ENCODE peak calls at places on chromosomes 4 and X, in eight cellular contexts. D is tibial artery; J is endodermal cell; R is CD8-positive, alpha-beta T cell; E is Panc1; H is endothelial cell; O is AG04449; S is HCT116. L is an unnamed sample.

GRCh38 chr4:1196421-1197183 is 24.2 kb upstream of the SPON2 start:
- DNase-seq in O (no peak), H (no peak), R (no peak), S (no peak), E (no peak), J (peak), D (no peak), L (no peak)

GRCh38 chr4:20288047-20288650 is 36.4 kb downstream of the SLIT2 start:
- DNase-seq in S (no peak), J (no peak), E (no peak), O (no peak), D (no peak), R (no peak), H (no peak), L (no peak)

GRCh38 chr4:188025476-188025875 is 29.9 kb downstream of the ZFP42 start:
- DNase-seq in D (no peak), S (no peak), O (no peak), E (no peak), H (no peak), J (no peak), R (no peak), L (no peak)

GRCh38 chr4:75895744-75896314 is 6.4 kb downstream of the PPEF2 start:
- DNase-seq in D (no peak), R (no peak), S (peak), J (peak), O (no peak), E (peak), H (no peak), L (peak)

GRCh38 chr4:6275898-6276563 is 6.4 kb downstream of the WFS1 start:
- DNase-seq in O (no peak), J (no peak), H (no peak), E (no peak), R (no peak), D (peak), S (no peak), L (no peak)

GRCh38 chr4:138609943-138610350 is 367.8 kb upstream of the SLC7A11 start:
- DNase-seq in S (no peak), J (no peak), H (no peak), E (no peak), O (peak), D (no peak), R (no peak), L (peak)

GRCh38 chrX:108199691-108200090 is 108.1 kb downstream of the ATG4A start:
- DNase-seq in J (peak), E (no peak), O (no peak), H (peak), R (no peak), D (no peak), S (peak), L (peak)

GRCh38 chr4:89834486-89835209 is 2.3 kb downstream of the SNCA start:
- DNase-seq in S (no peak), E (no peak), O (no peak), R (no peak), J (no peak), H (no peak), D (no peak), L (no peak)

GRCh38 chrX:153226344-153227190 is 47.5 kb downstream of the MAGEA1 start:
- DNase-seq in D (peak), R (no peak), S (peak), J (peak), O (no peak), E (peak), H (peak), L (peak)

GRCh38 chrX:109830704-109831206 is 97.7 kb upstream of the ACSL4 start:
- DNase-seq in H (no peak), D (no peak), E (no peak), S (no peak), J (no peak), O (no peak), R (no peak), L (no peak)

GRCh38 chrX:23938690-23939089 is 30.9 kb downstream of the CXorf58 start:
- DNase-seq in H (no peak), S (no peak), D (no peak), R (no peak), E (no peak), O (no peak), J (no peak), L (no peak)

GRCh38 chr4:157072002-157072401 is 3.9 kb upstream of the GLRB start:
- DNase-seq in E (no peak), J (no peak), H (no peak), D (no peak), S (no peak), O (no peak), R (no peak), L (peak)

GRCh38 chrX:70664726-70665125 is 220.1 kb downstream of the DLG3 start:
- DNase-seq in H (peak), E (no peak), S (peak), O (peak), J (no peak), D (no peak), R (no peak), L (peak)

GRCh38 chrX:48083212-48083611 is 11.8 kb upstream of the ZNF630 start:
- DNase-seq in D (peak), H (peak), R (peak), J (peak), S (peak), E (no peak), O (no peak), L (peak)

GRCh38 chr4:77777135-77777777 is 41.9 kb downstream of the CNOT6L start:
- DNase-seq in D (no peak), S (no peak), O (no peak), R (no peak), E (no peak), J (no peak), H (no peak), L (peak)

GRCh38 chrX:144681501-144681900 is 565.8 kb upstream of the SPANXN1 start:
- DNase-seq in O (no peak), J (no peak), E (no peak), R (no peak), D (no peak), S (no peak), H (no peak), L (no peak)

GRCh38 chr4:155005395-155006087 is 202.9 kb upstream of the NPY2R start:
- DNase-seq in S (peak), H (no peak), J (no peak), D (no peak), O (no peak), R (no peak), E (no peak), L (peak)

GRCh38 chr4:183601381-183601780 is 57.6 kb downstream of the RWDD4 start:
- DNase-seq in H (no peak), O (no peak), E (no peak), S (no peak), J (no peak), D (no peak), R (no peak), L (no peak)

GRCh38 chrX:100404851-100405250 is 5.2 kb downstream of the PCDH19 start:
- DNase-seq in O (no peak), J (no peak), E (no peak), S (no peak), R (no peak), H (no peak), D (no peak), L (no peak)

GRCh38 chr4:113146876-113147358 is 97.5 kb downstream of the ANK2 start:
- DNase-seq in H (no peak), S (no peak), O (no peak), J (no peak), D (no peak), E (no peak), R (no peak), L (no peak)

GRCh38 chr4:58551676-58552075 is 1441.5 kb upstream of the IGFBP7 start:
- DNase-seq in D (no peak), E (no peak), J (peak), H (no peak), R (no peak), O (no peak), S (no peak), L (no peak)

GRCh38 chrX:108361316-108361715 is 76.9 kb downstream of the COL4A6 start:
- DNase-seq in S (no peak), E (no peak), H (no peak), R (no peak), J (no peak), D (no peak), O (no peak), L (no peak)

GRCh38 chr4:162352580-162353107 is 188.8 kb upstream of the FSTL5 start:
- DNase-seq in E (no peak), R (no peak), H (no peak), O (no peak), S (no peak), D (no peak), J (no peak), L (peak)

GRCh38 chrX:72371405-72371804 is 65.7 kb upstream of the CITED1 start:
- DNase-seq in D (no peak), O (no peak), J (no peak), R (no peak), S (no peak), E (no peak), H (no peak), L (no peak)

GRCh38 chr4:87005369-87005689 is 70.5 kb downstream of the AFF1 start:
- DNase-seq in D (no peak), R (no peak), S (no peak), O (no peak), J (no peak), E (no peak), H (no peak), L (no peak)

GRCh38 chr4:7244766-7245320 is 52.5 kb downstream of the SORCS2 start:
- DNase-seq in O (no peak), H (no peak), D (no peak), E (no peak), J (no peak), R (no peak), S (no peak), L (no peak)

GRCh38 chr4:94171616-94172015 is 36.0 kb upstream of the SMARCAD1 start:
- DNase-seq in E (no peak), J (no peak), D (no peak), S (no peak), R (no peak), O (no peak), H (no peak), L (no peak)
- TF ChIP-seq CTCF in E (peak), J (peak), D (no peak), S (peak), R (no peak), O (no peak), H (peak), L (peak)

DNA sequence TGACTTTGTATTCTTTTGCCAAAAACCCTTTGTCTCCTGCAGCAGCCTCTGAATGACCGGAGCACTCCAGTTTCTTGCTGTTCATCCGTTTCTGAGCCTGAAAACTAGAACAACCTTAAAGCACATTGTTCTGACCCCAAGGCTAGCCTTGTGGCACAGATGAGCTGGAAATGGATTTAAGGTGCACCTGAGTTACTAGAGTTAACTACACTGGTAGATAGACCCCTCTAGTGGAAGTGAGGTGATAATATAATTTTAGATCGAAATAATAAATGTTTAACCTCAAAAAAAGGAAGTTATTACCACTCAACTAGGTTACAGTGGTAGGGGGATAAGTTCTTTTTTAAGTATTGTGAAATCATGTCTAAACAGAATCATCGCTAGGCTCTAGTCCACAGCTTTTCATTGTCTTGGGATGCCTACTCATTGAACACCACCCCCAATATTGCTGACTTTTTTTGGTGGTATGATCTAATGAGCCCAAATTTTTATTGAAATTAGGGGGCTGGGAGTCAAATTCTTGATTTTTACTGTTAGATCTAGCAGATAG is 2.7 kb downstream of the PLS3 start:
- DNase-seq in D (no peak), E (no peak), S (no peak), O (no peak), R (no peak), J (no peak), H (no peak), L (no peak)
- TF ChIP-seq CTCF in D (no peak), E (no peak), S (no peak), O (no peak), R (no peak), J (peak), H (no peak), L (no peak)

DNA sequence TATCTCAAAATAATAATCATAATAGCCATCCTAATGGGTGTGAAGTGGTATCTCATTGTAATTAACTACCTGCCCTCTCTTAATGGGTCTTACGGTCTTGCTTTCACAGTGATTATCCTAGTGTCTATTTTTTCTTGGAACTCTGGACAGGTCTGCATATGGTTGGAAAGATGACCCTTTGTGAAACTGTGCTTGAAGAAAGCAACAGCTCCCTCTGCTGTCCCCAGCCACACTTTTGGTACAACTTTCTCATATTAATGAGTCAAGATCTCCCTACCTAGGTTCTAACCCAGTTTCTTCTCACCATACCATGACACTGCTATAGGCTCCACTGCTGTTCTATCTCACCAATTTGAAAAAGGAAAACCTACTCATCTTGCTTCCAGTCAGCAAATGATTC is 2.4 kb downstream of the TFDP3 start:
- DNase-seq in J (peak), E (no peak), S (no peak), D (no peak), R (no peak), O (no peak), H (peak), L (peak)
- TF ChIP-seq CTCF in J (peak), E (peak), S (peak), D (no peak), R (no peak), O (peak), H (no peak), L (peak)

DNA sequence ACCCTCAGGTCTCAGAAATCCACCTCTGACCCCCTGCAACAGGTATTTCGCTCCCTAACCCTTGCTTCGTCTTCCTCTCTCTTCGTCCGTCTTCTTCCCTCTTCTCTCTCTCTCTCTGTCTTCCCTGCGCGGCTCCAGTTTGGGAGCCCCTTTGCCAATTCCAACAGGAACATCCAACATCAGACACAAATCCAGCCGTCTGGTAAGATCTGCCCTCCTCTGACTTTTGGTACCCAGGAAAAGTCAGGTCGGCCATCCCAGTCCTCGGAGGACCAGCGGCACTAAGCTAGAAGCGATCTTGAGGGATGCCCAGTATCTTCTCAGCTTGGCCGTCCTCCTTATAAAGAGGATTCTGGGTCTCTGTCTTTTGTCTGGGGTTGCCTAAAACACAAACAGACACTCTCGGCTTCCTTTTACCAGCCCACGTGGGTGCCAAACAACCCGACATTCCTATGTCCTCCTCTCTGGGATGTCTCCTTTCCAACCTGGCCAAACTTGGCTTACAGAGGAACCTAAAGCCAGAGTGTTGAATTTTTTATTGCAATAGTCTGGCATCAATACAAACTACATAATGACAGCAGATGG is 7.7 kb downstream of the ASMTL start:
- DNase-seq in R (peak), O (no peak), H (no peak), D (no peak), J (peak), E (no peak), S (no peak), L (no peak)
- TF ChIP-seq CTCF in R (no peak), O (no peak), H (no peak), D (no peak), J (no peak), E (no peak), S (no peak), L (no peak)

DNA sequence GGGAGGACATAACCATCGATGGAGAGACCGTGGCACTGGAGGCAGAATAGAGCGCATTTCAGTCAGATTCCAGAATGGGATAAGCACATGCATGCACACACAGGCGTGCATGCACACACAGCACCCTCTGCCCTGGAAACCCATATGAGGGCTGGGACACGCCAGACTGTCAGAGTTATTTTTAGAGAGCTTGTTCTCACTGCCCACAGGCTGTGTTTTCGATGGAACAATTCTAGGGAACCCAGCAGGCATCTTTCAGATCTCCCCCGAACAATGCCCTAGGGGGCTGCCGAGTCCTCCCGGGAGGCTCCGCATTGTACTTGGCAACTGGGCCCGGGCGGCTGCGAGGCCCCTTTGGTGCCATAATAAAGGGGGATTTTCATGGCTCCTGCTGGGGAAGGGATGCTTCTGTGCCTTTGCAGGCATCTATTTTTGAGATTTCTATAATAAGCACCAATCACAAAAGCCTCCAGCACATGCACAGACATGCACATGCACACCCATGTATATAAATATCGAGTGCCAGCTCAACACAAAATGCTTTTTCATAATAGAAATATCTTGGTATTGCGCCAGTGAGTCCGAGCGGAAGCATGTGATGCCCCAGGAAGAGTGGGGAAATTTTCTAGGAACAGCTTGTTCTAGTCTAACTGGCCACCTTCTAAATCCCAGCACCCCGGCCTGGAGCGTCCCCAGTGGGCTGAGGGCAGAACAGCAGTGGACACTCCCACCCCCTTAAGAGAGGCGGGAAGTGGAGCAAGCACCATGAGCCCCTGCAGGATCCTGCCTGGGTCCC is 88.6 kb downstream of the PHKA2 start:
- DNase-seq in S (no peak), E (no peak), O (no peak), J (no peak), H (no peak), R (no peak), D (peak), L (peak)
- TF ChIP-seq CTCF in S (no peak), E (no peak), O (peak), J (no peak), H (no peak), R (no peak), D (peak), L (peak)

DNA sequence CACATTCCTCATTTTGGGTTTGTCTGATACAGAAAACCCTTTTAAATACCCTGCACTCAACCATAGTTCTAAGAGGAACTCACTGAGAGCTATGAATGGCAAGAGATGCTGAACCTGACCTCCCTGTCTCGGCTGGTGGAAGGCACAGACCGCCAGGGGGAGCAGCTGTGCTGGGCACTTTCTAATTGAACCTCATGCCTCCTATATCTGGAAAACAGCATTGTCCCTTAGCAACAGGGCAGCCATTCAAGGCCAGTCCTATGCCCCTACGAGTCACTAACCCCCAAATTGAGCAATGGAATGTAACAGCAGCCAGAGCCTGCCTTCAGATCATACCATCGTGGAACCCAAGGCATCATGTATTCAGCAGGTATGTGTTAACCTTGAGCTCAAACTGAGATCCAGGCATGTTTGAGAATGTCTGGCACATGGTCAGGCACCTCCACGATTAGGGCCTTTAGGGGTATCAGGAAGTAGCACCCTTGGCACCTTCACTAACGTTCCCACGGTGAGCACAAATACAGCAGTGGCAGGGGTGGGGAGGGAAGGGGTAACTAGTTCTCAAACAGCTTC is 5.1 kb downstream of the USP27X start:
- DNase-seq in E (peak), H (peak), O (no peak), J (peak), D (peak), R (peak), S (peak), L (peak)
- TF ChIP-seq CTCF in E (peak), H (peak), O (peak), J (peak), D (peak), R (peak), S (peak), L (peak)

L was measured in epithelial cell of esophagus.